ENCODE peak calls at places on chromosomes 5 and 9, in seven cellular contexts. Z, V, S, Q, U, J and P are unnamed samples.

GRCh38 chr5:5304361-5305035 is 118.0 kb upstream of the ICE1 start:
- DNase-seq in Z (peak; percentile 65), V (no peak), S (peak; percentile 20), Q (no peak), U (no peak), J (no peak), P (no peak)

GRCh38 chr5:135214897-135215616 is 181.0 kb upstream of the PITX1 start:
- DNase-seq in Z (no peak), V (no peak), S (peak; percentile 17), Q (no peak), U (no peak), J (peak; percentile 27), P (peak; percentile 64)

GRCh38 chr9:87198716-87199115 is 251.4 kb upstream of the GAS1 start:
- DNase-seq in Z (no peak), V (no peak), S (no peak), Q (no peak), U (no peak), J (no peak), P (no peak)

GRCh38 chr5:138654281-138654867 is 79.2 kb upstream of the HSPA9 start:
- DNase-seq in Z (no peak), V (no peak), S (peak; percentile 94), Q (no peak), U (peak; percentile 50), J (peak; percentile 50), P (no peak)

GRCh38 chr5:2921651-2922050 is 170.2 kb upstream of the IRX2 start:
- DNase-seq in Z (no peak), V (no peak), S (no peak), Q (no peak), U (no peak), J (no peak), P (no peak)

GRCh38 chr9:6024035-6024554 is 8.7 kb upstream of the RANBP6 start:
- DNase-seq in Z (peak; percentile 4), V (peak; percentile 49), S (peak; percentile 34), Q (no peak), U (no peak), J (peak; percentile 8), P (peak; percentile 13)

GRCh38 chr5:3312299-3312698 is 283.3 kb upstream of the IRX1 start:
- DNase-seq in Z (no peak), V (no peak), S (no peak), Q (no peak), U (no peak), J (no peak), P (no peak)

GRCh38 chr9:121652037-121652837 is 803 bp downstream of the DAB2IP start:
- DNase-seq in Z (peak; percentile 41), V (peak; percentile 63), S (no peak), Q (no peak), U (no peak), J (no peak), P (no peak)

GRCh38 chr9:115035872-115036612 is 81.9 kb downstream of the TNC start:
- DNase-seq in Z (no peak), V (no peak), S (peak; percentile 26), Q (no peak), U (no peak), J (no peak), P (peak; percentile 14)

GRCh38 chr9:70412678-70413426 is 1.6 kb downstream of the KLF9 start:
- DNase-seq in Z (peak; percentile 30), V (peak; percentile 84), S (peak; percentile 78), Q (peak; percentile 13), U (no peak), J (no peak), P (no peak)

GRCh38 chr5:91318727-91319126 is 64.4 kb downstream of the ARRDC3 start:
- DNase-seq in Z (no peak), V (no peak), S (no peak), Q (no peak), U (no peak), J (no peak), P (no peak)

GRCh38 chr9:127783111-127783621 is 2.7 kb upstream of the CDK9 start:
- DNase-seq in Z (no peak), V (no peak), S (no peak), Q (no peak), U (peak; percentile 77), J (peak; percentile 100), P (peak; percentile 72)